ENCODE peak calls at places on chromosomes 1 and 21, in seven cellular contexts. Y is gastrocnemius medialis; E is NT2/D1; D is psoas muscle; A is naive thymus-derived CD4-positive, alpha-beta T cell; L is left ventricle myocardium inferior; P is heart left ventricle. Z is an unnamed sample.
A peak's percentile ranks its signal among the peaks of the same experiment; 100 is the strongest.

GRCh38 chr21:26070822-26071425 is 99.6 kb downstream of the APP start:
- DNase-seq in Y (peak; percentile 16), E (no peak), D (peak; percentile 33), A (no peak), L (no peak), P (no peak), Z (peak; percentile 45)

GRCh38 chr1:48471103-48471502 is 901 bp downstream of the SPATA6 start:
- DNase-seq in Y (peak; percentile 25), E (no peak), D (peak; percentile 33), A (no peak), L (no peak), P (no peak), Z (peak; percentile 25)

GRCh38 chr1:56291374-56291841 is 288.0 kb downstream of the PLPP3 start:
- DNase-seq in Y (no peak), E (peak; percentile 35), D (peak; percentile 33), A (no peak), L (peak; percentile 62), P (peak; percentile 33), Z (peak; percentile 68)

GRCh38 chr1:206581571-206581981 is 30.7 kb downstream of the EIF2D start:
- DNase-seq in Y (no peak), E (no peak), D (no peak), A (peak; percentile 56), L (peak; percentile 27), P (peak; percentile 38), Z (no peak)

GRCh38 chr1:53585116-53585515 is 125.9 kb downstream of the DMRTB1 start:
- DNase-seq in Y (no peak), E (no peak), D (no peak), A (peak; percentile 31), L (no peak), P (no peak), Z (peak; percentile 11)

GRCh38 chr1:47209091-47209490 is 19.3 kb upstream of the PDZK1IP1 start:
- DNase-seq in Y (no peak), E (no peak), D (no peak), A (no peak), L (no peak), P (no peak), Z (no peak)

GRCh38 chr21:35475768-35476167 is 426.7 kb upstream of the RUNX1 start:
- DNase-seq in Y (no peak), E (no peak), D (no peak), A (no peak), L (no peak), P (no peak), Z (no peak)

GRCh38 chr1:196180847-196181593 is 427.2 kb downstream of the KCNT2 start:
- DNase-seq in Y (no peak), E (no peak), D (no peak), A (no peak), L (no peak), P (no peak), Z (no peak)

GRCh38 chr1:221462345-221462744 is 279.5 kb downstream of the DUSP10 start:
- DNase-seq in Y (no peak), E (no peak), D (no peak), A (no peak), L (no peak), P (no peak), Z (no peak)

GRCh38 chr1:231053493-231054162 is 13.6 kb upstream of the FAM89A start:
- DNase-seq in Y (no peak), E (no peak), D (no peak), A (no peak), L (no peak), P (peak; percentile 32), Z (peak; percentile 50)

GRCh38 chr1:64080947-64081562 is 122.4 kb upstream of the UBE2U start:
- DNase-seq in Y (no peak), E (no peak), D (no peak), A (no peak), L (no peak), P (no peak), Z (no peak)

GRCh38 chr1:58063095-58063494 is 483.4 kb downstream of the OMA1 start:
- DNase-seq in Y (no peak), E (no peak), D (no peak), A (no peak), L (no peak), P (no peak), Z (no peak)

GRCh38 chr1:42170779-42171621 is 6.5 kb upstream of the GUCA2A start:
- DNase-seq in Y (no peak), E (no peak), D (no peak), A (no peak), L (no peak), P (no peak), Z (no peak)

GRCh38 chr1:119859647-119860046 is 36.7 kb downstream of the ADAM30 start:
- DNase-seq in Y (no peak), E (no peak), D (no peak), A (no peak), L (no peak), P (no peak), Z (no peak)

GRCh38 chr1:7536891-7537591 is 234.1 kb upstream of the VAMP3 start:
- DNase-seq in Y (no peak), E (no peak), D (no peak), A (no peak), L (peak; percentile 11), P (no peak), Z (no peak)

GRCh38 chr1:40784141-40784770 is 669 bp downstream of the KCNQ4 start:
- DNase-seq in Y (no peak), E (no peak), D (no peak), A (no peak), L (no peak), P (no peak), Z (peak; percentile 70)

GRCh38 chr1:19310061-19310460 is 1.9 kb downstream of the AKR7A2 start:
- DNase-seq in Y (no peak), E (no peak), D (no peak), A (no peak), L (no peak), P (no peak), Z (no peak)

GRCh38 chr1:9181990-9182783 is 52.4 kb upstream of the H6PD start:
- DNase-seq in Y (no peak), E (no peak), D (peak; percentile 50), A (peak; percentile 63), L (peak; percentile 40), P (peak; percentile 52), Z (no peak)

GRCh38 chr21:18893411-18893810 is 489.8 kb upstream of the TMPRSS15 start:
- DNase-seq in Y (no peak), E (no peak), D (no peak), A (no peak), L (no peak), P (no peak), Z (no peak)

GRCh38 chr1:169601096-169601881 is 15.0 kb upstream of the F5 start:
- DNase-seq in Y (no peak), E (peak; percentile 27), D (no peak), A (no peak), L (no peak), P (no peak), Z (no peak)

GRCh38 chr1:217586586-217586985 is 44.3 kb downstream of the GPATCH2 start:
- DNase-seq in Y (no peak), E (no peak), D (no peak), A (no peak), L (no peak), P (no peak), Z (no peak)

GRCh38 chr1:37814257-37814656 is 6.2 kb upstream of the YRDC start:
- DNase-seq in Y (peak; percentile 23), E (no peak), D (no peak), A (no peak), L (no peak), P (no peak), Z (no peak)

GRCh38 chr1:47412437-47412836 is 3.6 kb upstream of the FOXE3 start:
- DNase-seq in Y (no peak), E (no peak), D (no peak), A (no peak), L (no peak), P (no peak), Z (no peak)

GRCh38 chr1:36641776-36642175 is 159.1 kb upstream of the CSF3R start:
- DNase-seq in Y (no peak), E (no peak), D (no peak), A (no peak), L (no peak), P (no peak), Z (no peak)
- H3K4me1 ChIP-seq in Y (no peaks in the 10 kb centered on the region), E (peaks cover 11% of the 10 kb centered on the region), D (no peaks in the 10 kb centered on the region), A (no peaks in the 10 kb centered on the region), L (no peaks in the 10 kb centered on the region), P (no peaks in the 10 kb centered on the region), Z (no peaks in the 10 kb centered on the region)

GRCh38 chr1:226680653-226681052 is 58.4 kb downstream of the ITPKB start:
- DNase-seq in Y (no peak), E (no peak), D (no peak), A (no peak), L (no peak), P (no peak), Z (no peak)
- H3K4me3 ChIP-seq in Y (peak overlapping the region; percentile 71), E (no peak overlapping the region), D (peak overlapping the region; percentile 64), A (no peak overlapping the region), L (peak overlapping the region; percentile 63), P (no peak overlapping the region), Z (peak overlapping the region; percentile 41)

DNA sequence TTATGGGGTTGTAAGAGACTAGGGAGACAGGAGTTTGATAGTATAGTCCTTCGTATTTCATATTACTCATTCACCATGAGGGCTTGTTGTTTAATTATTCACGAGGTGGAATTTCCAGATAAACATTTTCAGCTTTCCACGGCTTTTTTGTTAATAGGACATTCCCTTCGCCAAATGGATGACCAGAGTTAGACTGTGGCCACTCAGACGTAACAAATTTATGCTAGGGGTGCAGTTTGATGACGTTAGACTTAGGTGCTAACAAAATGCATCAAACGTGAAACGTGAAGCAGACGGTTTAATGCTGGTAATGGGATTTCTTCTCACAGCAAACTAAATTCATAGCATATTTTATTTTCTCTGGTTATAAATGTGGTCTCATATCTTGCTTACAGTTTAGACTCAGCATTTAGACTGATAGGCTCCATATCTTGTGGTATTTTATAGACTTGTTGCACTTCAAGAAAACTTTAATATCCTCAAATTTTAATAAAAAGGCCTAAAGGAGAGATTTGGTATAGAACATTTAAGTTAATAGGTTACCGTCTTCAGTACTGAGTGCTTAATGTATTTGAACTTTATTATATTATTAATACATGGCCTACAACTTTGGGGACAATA is 2.3 kb downstream of the DHX9 start:
- DNase-seq in Y (no peak), E (no peak), D (no peak), A (no peak), L (no peak), P (no peak), Z (no peak)
- H3K4me1 ChIP-seq in Y (peaks cover 41% of the 10 kb centered on the region), E (peaks cover 5% of the 10 kb centered on the region), D (peaks cover 33% of the 10 kb centered on the region), A (peaks cover 22% of the 10 kb centered on the region), L (peaks cover 60% of the 10 kb centered on the region), P (peaks cover 19% of the 10 kb centered on the region), Z (peaks cover 5% of the 10 kb centered on the region)

DNA sequence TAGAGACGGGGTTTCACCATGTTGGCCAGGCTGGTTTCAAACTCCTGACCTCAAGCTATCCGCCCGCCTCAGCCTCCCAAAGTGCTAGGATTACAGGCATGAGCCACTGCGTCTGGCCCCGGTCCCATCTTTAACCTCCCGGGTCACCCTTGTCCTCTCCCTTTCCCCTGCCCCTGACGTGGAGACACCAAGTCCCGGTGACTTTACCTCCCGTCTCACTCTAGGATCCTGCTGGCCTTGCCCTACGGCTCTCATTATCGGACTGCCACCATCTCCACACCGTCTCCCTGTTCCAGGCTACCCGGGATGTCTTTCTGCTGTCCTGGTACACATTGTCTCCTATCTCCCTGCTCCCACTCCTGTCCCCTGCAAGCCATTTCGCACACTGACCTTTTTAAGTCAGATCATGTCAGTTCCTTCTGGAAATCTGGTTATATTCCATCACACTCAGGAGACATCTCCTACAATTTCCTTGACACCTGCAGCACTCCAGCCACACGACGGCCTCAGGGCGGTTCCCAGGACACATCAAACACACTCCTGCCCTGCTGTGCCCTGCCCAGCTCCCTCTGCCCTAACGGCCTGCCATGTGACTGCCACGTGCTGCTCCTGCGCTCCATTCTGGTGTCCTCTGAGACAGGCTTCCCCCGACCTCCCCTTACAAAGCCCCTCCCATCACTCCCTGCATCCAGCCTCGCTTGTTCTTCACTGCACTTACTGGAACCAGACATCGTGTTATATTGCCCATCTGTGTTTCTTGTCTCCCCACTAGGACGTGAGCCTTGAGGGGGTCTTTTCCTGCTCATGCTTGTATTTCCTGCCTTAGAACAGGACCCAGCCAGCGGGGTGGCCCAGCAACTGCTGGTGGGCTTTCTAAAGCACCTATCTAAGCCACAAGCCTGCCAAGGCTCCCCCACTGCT is 32.7 kb downstream of the TTC39A start:
- DNase-seq in Y (no peak), E (no peak), D (no peak), A (no peak), L (no peak), P (no peak), Z (no peak)
- H3K4me3 ChIP-seq in Y (peak overlapping the region; percentile 62), E (no peak overlapping the region), D (peak overlapping the region; percentile 59), A (no peak overlapping the region), L (peak overlapping the region; percentile 67), P (peak overlapping the region; percentile 31), Z (peak overlapping the region; percentile 34)